ENCODE peak calls at places on chromosomes 3 and 15, in four cellular contexts. N is fibroblast of lung, F is neural crest cell, E is WTC11. V is an unnamed sample.

GRCh38 chr3:172181936-172182708 is 142.7 kb downstream of the FNDC3B start:
- DNase-seq in N (peak; percentile 74), F (no peak), E (no peak), V (no peak)

GRCh38 chr3:86989611-86990010 is 1.3 kb downstream of the VGLL3 start:
- DNase-seq in N (peak; percentile 61), F (no peak), E (no peak), V (no peak)

GRCh38 chr3:146067048-146067447 is 93.9 kb downstream of the PLOD2 start:
- DNase-seq in N (peak; percentile 81), F (no peak), E (no peak), V (no peak)

GRCh38 chr15:66830358-66830757 is 128.3 kb downstream of the SMAD6 start:
- DNase-seq in N (peak; percentile 61), F (no peak), E (no peak), V (no peak)

GRCh38 chr3:126604691-126605090 is 46.0 kb upstream of the C3orf22 start:
- DNase-seq in N (no peak), F (no peak), E (no peak), V (no peak)

GRCh38 chr3:74066456-74066855 is 441.7 kb upstream of the PDZRN3 start:
- DNase-seq in N (no peak), F (no peak), E (no peak), V (no peak)

GRCh38 chr15:98813956-98814355 is 165.6 kb downstream of the IGF1R start:
- DNase-seq in N (no peak), F (no peak), E (no peak), V (no peak)

GRCh38 chr3:129195731-129196256 is 12.1 kb upstream of the CNBP start:
- DNase-seq in N (peak; percentile 95), F (no peak), E (no peak), V (no peak)

GRCh38 chr15:57235865-57236264 is 140.4 kb upstream of the CGNL1 start:
- DNase-seq in N (peak; percentile 92), F (no peak), E (no peak), V (no peak)

GRCh38 chr3:67297715-67298475 is 299.8 kb downstream of the KBTBD8 start:
- DNase-seq in N (no peak), F (no peak), E (no peak), V (no peak)

GRCh38 chr3:47314056-47314764 is 31.5 kb downstream of the KLHL18 start:
- DNase-seq in N (no peak), F (no peak), E (no peak), V (no peak)

GRCh38 chr3:78893161-78893560 is 874.6 kb downstream of the ROBO1 start:
- DNase-seq in N (no peak), F (no peak), E (no peak), V (no peak)

GRCh38 chr3:125418306-125418705 is 43.2 kb upstream of the ZNF148 start:
- DNase-seq in N (no peak), F (no peak), E (no peak), V (no peak)

GRCh38 chr15:31016446-31016915 is 25.1 kb upstream of the MTMR10 start:
- DNase-seq in N (peak; percentile 89), F (no peak), E (no peak), V (no peak)

GRCh38 chr3:129441782-129442181 is 1.8 kb downstream of the IFT122 start:
- DNase-seq in N (peak; percentile 62), F (no peak), E (no peak), V (no peak)

GRCh38 chr15:63048986-63049665 is 6.6 kb downstream of the TPM1 start:
- DNase-seq in N (peak; percentile 67), F (peak; percentile 21), E (peak; percentile 51), V (no peak)